ENCODE peak calls at places on chromosomes 2 and 18, in eight cellular contexts. One of them, this sample, is unnamed.

GRCh38 chr2:172442072-172442895 is 14.9 kb downstream of the ITGA6 start:
- DNase-seq in GM23338: no peak
- DNase-seq in GM06990: no peak
- DNase-seq in esophagus muscularis mucosa: no peak
- DNase-seq in adrenal gland: no peak
- DNase-seq in PC-3: peak
- DNase-seq in choroid plexus epithelial cell: peak
- DNase-seq in left lung: peak
- DNase-seq in this sample: peak

GRCh38 chr2:71151620-71152019 is 21.2 kb downstream of the MPHOSPH10 start:
- DNase-seq in adrenal gland: no peak
- DNase-seq in choroid plexus epithelial cell: no peak
- DNase-seq in left lung: no peak
- DNase-seq in GM23338: no peak
- DNase-seq in GM06990: no peak
- DNase-seq in esophagus muscularis mucosa: no peak
- DNase-seq in PC-3: no peak
- DNase-seq in this sample: no peak

GRCh38 chr18:11654736-11655604 is 34.1 kb upstream of the GNAL start:
- DNase-seq in esophagus muscularis mucosa: peak
- DNase-seq in choroid plexus epithelial cell: peak
- DNase-seq in GM23338: peak
- DNase-seq in left lung: peak
- DNase-seq in adrenal gland: peak
- DNase-seq in PC-3: peak
- DNase-seq in GM06990: peak
- DNase-seq in this sample: peak

GRCh38 chr2:70657246-70657645 is 103.6 kb upstream of the TGFA start:
- DNase-seq in GM23338: no peak
- DNase-seq in PC-3: no peak
- DNase-seq in adrenal gland: no peak
- DNase-seq in left lung: no peak
- DNase-seq in GM06990: no peak
- DNase-seq in choroid plexus epithelial cell: no peak
- DNase-seq in esophagus muscularis mucosa: no peak
- DNase-seq in this sample: no peak

GRCh38 chr2:127321306-127321705 is 27.4 kb upstream of the ERCC3 start:
- DNase-seq in choroid plexus epithelial cell: peak
- DNase-seq in esophagus muscularis mucosa: no peak
- DNase-seq in PC-3: peak
- DNase-seq in GM06990: no peak
- DNase-seq in left lung: no peak
- DNase-seq in GM23338: no peak
- DNase-seq in adrenal gland: no peak
- DNase-seq in this sample: no peak

GRCh38 chr2:227509824-227510619 is 38.1 kb downstream of the AGFG1 start:
- DNase-seq in adrenal gland: no peak
- DNase-seq in choroid plexus epithelial cell: peak
- DNase-seq in PC-3: peak
- DNase-seq in GM06990: no peak
- DNase-seq in esophagus muscularis mucosa: no peak
- DNase-seq in GM23338: peak
- DNase-seq in left lung: no peak
- DNase-seq in this sample: peak

GRCh38 chr2:97731274-97732050 is 18.1 kb downstream of the ZAP70 start:
- DNase-seq in choroid plexus epithelial cell: no peak
- DNase-seq in left lung: peak
- DNase-seq in adrenal gland: no peak
- DNase-seq in GM06990: no peak
- DNase-seq in PC-3: no peak
- DNase-seq in GM23338: no peak
- DNase-seq in esophagus muscularis mucosa: no peak
- DNase-seq in this sample: no peak

GRCh38 chr2:190822038-190822437 is 58.6 kb upstream of the GLS start:
- DNase-seq in left lung: no peak
- DNase-seq in GM23338: no peak
- DNase-seq in esophagus muscularis mucosa: no peak
- DNase-seq in adrenal gland: no peak
- DNase-seq in GM06990: no peak
- DNase-seq in choroid plexus epithelial cell: no peak
- DNase-seq in PC-3: no peak
- DNase-seq in this sample: no peak

GRCh38 chr2:197179744-197180498 is 130.7 kb downstream of the ANKRD44 start:
- DNase-seq in GM06990: no peak
- DNase-seq in esophagus muscularis mucosa: peak
- DNase-seq in adrenal gland: peak
- DNase-seq in choroid plexus epithelial cell: peak
- DNase-seq in PC-3: peak
- DNase-seq in left lung: no peak
- DNase-seq in GM23338: no peak
- DNase-seq in this sample: peak

GRCh38 chr2:97726311-97727064 is 13.1 kb downstream of the ZAP70 start:
- DNase-seq in adrenal gland: no peak
- DNase-seq in PC-3: no peak
- DNase-seq in GM23338: no peak
- DNase-seq in GM06990: no peak
- DNase-seq in left lung: no peak
- DNase-seq in choroid plexus epithelial cell: no peak
- DNase-seq in esophagus muscularis mucosa: no peak
- DNase-seq in this sample: peak

GRCh38 chr2:20013061-20013721 is 723 bp upstream of the MATN3 start:
- DNase-seq in adrenal gland: no peak
- DNase-seq in left lung: no peak
- DNase-seq in choroid plexus epithelial cell: peak
- DNase-seq in GM23338: peak
- DNase-seq in GM06990: no peak
- DNase-seq in PC-3: no peak
- DNase-seq in esophagus muscularis mucosa: no peak
- DNase-seq in this sample: no peak

GRCh38 chr2:230899287-230899686 is 25.8 kb downstream of the GPR55 start:
- DNase-seq in esophagus muscularis mucosa: no peak
- DNase-seq in GM06990: no peak
- DNase-seq in adrenal gland: peak
- DNase-seq in GM23338: peak
- DNase-seq in left lung: no peak
- DNase-seq in PC-3: no peak
- DNase-seq in choroid plexus epithelial cell: no peak
- DNase-seq in this sample: no peak

GRCh38 chr18:32289480-32290075 is 99.7 kb downstream of the MEP1B start:
- DNase-seq in adrenal gland: peak
- DNase-seq in PC-3: peak
- DNase-seq in left lung: no peak
- DNase-seq in choroid plexus epithelial cell: peak
- DNase-seq in GM23338: peak
- DNase-seq in esophagus muscularis mucosa: no peak
- DNase-seq in GM06990: no peak
- DNase-seq in this sample: peak

GRCh38 chr2:223989206-223989859 is 32.1 kb downstream of the MRPL44 start:
- DNase-seq in adrenal gland: no peak
- DNase-seq in GM23338: peak
- DNase-seq in PC-3: peak
- DNase-seq in esophagus muscularis mucosa: no peak
- DNase-seq in choroid plexus epithelial cell: no peak
- DNase-seq in GM06990: no peak
- DNase-seq in left lung: no peak
- DNase-seq in this sample: no peak

GRCh38 chr2:168025487-168026203 is 221.8 kb downstream of the STK39 start:
- DNase-seq in GM06990: no peak
- DNase-seq in adrenal gland: no peak
- DNase-seq in left lung: no peak
- DNase-seq in esophagus muscularis mucosa: no peak
- DNase-seq in choroid plexus epithelial cell: no peak
- DNase-seq in PC-3: no peak
- DNase-seq in GM23338: no peak
- DNase-seq in this sample: no peak

GRCh38 chr2:197273485-197273884 is 37.1 kb downstream of the ANKRD44 start:
- DNase-seq in PC-3: no peak
- DNase-seq in left lung: peak
- DNase-seq in choroid plexus epithelial cell: no peak
- DNase-seq in adrenal gland: peak
- DNase-seq in GM06990: no peak
- DNase-seq in esophagus muscularis mucosa: no peak
- DNase-seq in GM23338: no peak
- DNase-seq in this sample: no peak

GRCh38 chr2:109507217-109507616 is 106.5 kb downstream of the SEPTIN10 start:
- DNase-seq in adrenal gland: no peak
- DNase-seq in GM23338: no peak
- DNase-seq in esophagus muscularis mucosa: no peak
- DNase-seq in left lung: no peak
- DNase-seq in PC-3: no peak
- DNase-seq in choroid plexus epithelial cell: no peak
- DNase-seq in GM06990: no peak
- DNase-seq in this sample: no peak

GRCh38 chr2:132797551-132797950 is 127.5 kb upstream of the LYPD1 start:
- DNase-seq in GM23338: no peak
- DNase-seq in left lung: no peak
- DNase-seq in esophagus muscularis mucosa: no peak
- DNase-seq in choroid plexus epithelial cell: peak
- DNase-seq in GM06990: no peak
- DNase-seq in PC-3: peak
- DNase-seq in adrenal gland: no peak
- DNase-seq in this sample: peak

GRCh38 chr18:35778850-35779634 is 193.4 kb upstream of the RMP24 start:
- DNase-seq in left lung: no peak
- DNase-seq in GM06990: no peak
- DNase-seq in choroid plexus epithelial cell: peak
- DNase-seq in adrenal gland: no peak
- DNase-seq in PC-3: no peak
- DNase-seq in GM23338: no peak
- DNase-seq in esophagus muscularis mucosa: no peak
- DNase-seq in this sample: peak

GRCh38 chr2:201403904-201404303 is 46.8 kb upstream of the FLACC1 start:
- DNase-seq in esophagus muscularis mucosa: no peak
- DNase-seq in GM23338: no peak
- DNase-seq in PC-3: no peak
- DNase-seq in left lung: no peak
- DNase-seq in GM06990: no peak
- DNase-seq in choroid plexus epithelial cell: peak
- DNase-seq in adrenal gland: no peak
- DNase-seq in this sample: peak

GRCh38 chr2:12834239-12834638 is 117.5 kb downstream of the TRIB2 start:
- DNase-seq in esophagus muscularis mucosa: no peak
- DNase-seq in GM06990: no peak
- DNase-seq in left lung: no peak
- DNase-seq in adrenal gland: no peak
- DNase-seq in PC-3: no peak
- DNase-seq in GM23338: no peak
- DNase-seq in choroid plexus epithelial cell: no peak
- DNase-seq in this sample: no peak
- TF ChIP-seq CTCF in esophagus muscularis mucosa: no peak
- TF ChIP-seq CTCF in GM06990: no peak
- TF ChIP-seq CTCF in left lung: no peak
- TF ChIP-seq CTCF in adrenal gland: no peak
- TF ChIP-seq CTCF in PC-3: no peak
- TF ChIP-seq CTCF in GM23338: no peak
- TF ChIP-seq CTCF in choroid plexus epithelial cell: no peak
- TF ChIP-seq CTCF in this sample: no peak

GRCh38 chr18:79568543-79569205 is 110.9 kb upstream of the CTDP1 start:
- DNase-seq in adrenal gland: no peak
- DNase-seq in choroid plexus epithelial cell: no peak
- DNase-seq in GM06990: no peak
- DNase-seq in GM23338: no peak
- DNase-seq in esophagus muscularis mucosa: no peak
- DNase-seq in PC-3: no peak
- DNase-seq in left lung: peak
- DNase-seq in this sample: no peak

GRCh38 chr18:79570266-79571201 is 109.1 kb upstream of the CTDP1 start:
- DNase-seq in GM23338: no peak
- DNase-seq in adrenal gland: peak
- DNase-seq in PC-3: no peak
- DNase-seq in choroid plexus epithelial cell: peak
- DNase-seq in esophagus muscularis mucosa: no peak
- DNase-seq in GM06990: no peak
- DNase-seq in left lung: peak
- DNase-seq in this sample: no peak

GRCh38 chr18:79569720-79570119 is 109.9 kb upstream of the CTDP1 start:
- DNase-seq in PC-3: no peak
- DNase-seq in esophagus muscularis mucosa: no peak
- DNase-seq in adrenal gland: no peak
- DNase-seq in GM23338: no peak
- DNase-seq in left lung: peak
- DNase-seq in GM06990: no peak
- DNase-seq in choroid plexus epithelial cell: no peak
- DNase-seq in this sample: no peak

GRCh38 chr18:79566841-79567370 is 112.7 kb upstream of the CTDP1 start:
- DNase-seq in esophagus muscularis mucosa: no peak
- DNase-seq in adrenal gland: no peak
- DNase-seq in GM06990: no peak
- DNase-seq in GM23338: no peak
- DNase-seq in choroid plexus epithelial cell: no peak
- DNase-seq in PC-3: no peak
- DNase-seq in left lung: peak
- DNase-seq in this sample: no peak

GRCh38 chr18:79567481-79568147 is 112.0 kb upstream of the CTDP1 start:
- DNase-seq in adrenal gland: no peak
- DNase-seq in PC-3: no peak
- DNase-seq in GM06990: no peak
- DNase-seq in left lung: peak
- DNase-seq in GM23338: peak
- DNase-seq in esophagus muscularis mucosa: no peak
- DNase-seq in choroid plexus epithelial cell: peak
- DNase-seq in this sample: peak
- H3K4me3 ChIP-seq in adrenal gland: no peak
- H3K4me3 ChIP-seq in PC-3: no peak
- H3K4me3 ChIP-seq in GM06990: no peak
- H3K4me3 ChIP-seq in left lung: no peak
- H3K4me3 ChIP-seq in GM23338: no peak
- H3K4me3 ChIP-seq in esophagus muscularis mucosa: no peak
- H3K4me3 ChIP-seq in choroid plexus epithelial cell: no peak
- H3K4me3 ChIP-seq in this sample: peak

DNA sequence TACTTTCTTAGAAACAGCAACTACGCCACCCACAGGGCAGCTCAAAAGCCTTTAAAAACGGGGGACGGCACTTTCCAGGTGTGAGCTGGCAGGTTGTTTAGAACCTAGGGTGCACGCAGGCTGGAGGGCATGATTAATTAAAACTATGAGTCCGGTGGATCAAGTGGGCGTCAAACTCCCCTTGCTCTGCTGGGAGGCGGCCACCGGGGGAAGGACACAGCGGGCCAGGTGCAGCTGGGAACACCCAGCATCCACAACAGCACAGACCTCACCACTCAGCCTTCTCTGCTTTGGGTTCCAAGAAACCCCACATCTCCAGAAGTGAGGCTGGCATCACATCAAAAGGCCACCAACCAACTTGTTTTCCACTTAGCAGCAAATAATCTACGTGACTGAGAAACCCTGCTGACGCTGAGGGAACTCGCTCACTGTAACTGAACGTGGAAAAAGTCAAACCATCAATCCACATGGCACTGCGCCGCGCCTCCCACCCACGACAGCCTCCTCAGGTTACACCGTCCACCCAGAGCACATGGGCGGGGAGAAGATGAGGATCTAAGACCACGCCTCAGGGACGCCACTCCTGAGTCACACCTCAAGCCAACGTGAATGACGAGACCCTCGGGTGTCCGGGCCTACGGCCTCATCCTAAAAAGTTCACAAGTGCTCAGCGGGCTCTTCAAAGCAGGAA is 118.2 kb downstream of the ZNF516 start:
- DNase-seq in GM06990: no peak
- DNase-seq in adrenal gland: no peak
- DNase-seq in choroid plexus epithelial cell: no peak
- DNase-seq in esophagus muscularis mucosa: no peak
- DNase-seq in PC-3: no peak
- DNase-seq in GM23338: no peak
- DNase-seq in left lung: peak
- DNase-seq in this sample: no peak
- TF ChIP-seq CTCF in GM06990: peak
- TF ChIP-seq CTCF in adrenal gland: no peak
- TF ChIP-seq CTCF in choroid plexus epithelial cell: no peak
- TF ChIP-seq CTCF in esophagus muscularis mucosa: no peak
- TF ChIP-seq CTCF in PC-3: peak
- TF ChIP-seq CTCF in GM23338: no peak
- TF ChIP-seq CTCF in left lung: no peak
- TF ChIP-seq CTCF in this sample: no peak

GRCh38 chr2:143685439-143686078 is 556.3 kb downstream of the ARHGAP15 start:
- DNase-seq in GM06990: no peak
- DNase-seq in PC-3: no peak
- DNase-seq in left lung: no peak
- DNase-seq in GM23338: no peak
- DNase-seq in esophagus muscularis mucosa: no peak
- DNase-seq in choroid plexus epithelial cell: no peak
- DNase-seq in adrenal gland: no peak
- DNase-seq in this sample: no peak
- H3K4me3 ChIP-seq in GM06990: no peak
- H3K4me3 ChIP-seq in PC-3: no peak
- H3K4me3 ChIP-seq in left lung: no peak
- H3K4me3 ChIP-seq in GM23338: no peak
- H3K4me3 ChIP-seq in esophagus muscularis mucosa: no peak
- H3K4me3 ChIP-seq in choroid plexus epithelial cell: no peak
- H3K4me3 ChIP-seq in adrenal gland: no peak
- H3K4me3 ChIP-seq in this sample: no peak

This sample was measured in foreskin fibroblast.